ENCODE peak calls at places on chromosomes 7 and 10, in six cellular contexts. N is IMR-90; A is CD4-positive, alpha-beta T cell; H is fibroblast of the conjunctiva; D is glomerular endothelial cell; Z is GM12891. Y is an unnamed sample.

GRCh38 chr7:43594020-43594419 is 11.1 kb downstream of the STK17A start:
- DNase-seq in N (no peak), A (no peak), H (no peak), D (no peak), Z (no peak), Y (no peak)

GRCh38 chr7:98210513-98211220 is 572 bp upstream of the BHLHA15 start:
- DNase-seq in N (no peak), A (no peak), H (no peak), D (no peak), Z (no peak), Y (no peak)

GRCh38 chr7:135383525-135383924 is 126.4 kb downstream of the CNOT4 start:
- DNase-seq in N (no peak), A (no peak), H (no peak), D (no peak), Z (no peak), Y (no peak)

GRCh38 chr10:13820119-13820518 is 233.4 kb downstream of the PRPF18 start:
- DNase-seq in N (no peak), A (no peak), H (no peak), D (no peak), Z (no peak), Y (no peak)

GRCh38 chr10:29496341-29497162 is 138.2 kb downstream of the SVIL start:
- DNase-seq in N (peak), A (peak), H (peak), D (no peak), Z (peak), Y (peak)

GRCh38 chr7:53993205-53993604 is 549.0 kb upstream of the VSTM2A start:
- DNase-seq in N (no peak), A (no peak), H (no peak), D (no peak), Z (no peak), Y (no peak)

GRCh38 chr7:56009695-56010094 is 41.5 kb downstream of the PSPH start:
- DNase-seq in N (no peak), A (no peak), H (no peak), D (no peak), Z (no peak), Y (no peak)

GRCh38 chr7:76509931-76510877 is at the start of gene UPK3B:
- DNase-seq in N (no peak), A (no peak), H (no peak), D (no peak), Z (no peak), Y (no peak)

GRCh38 chr10:132691711-132692153 is 94.2 kb downstream of the NKX6-2 start:
- DNase-seq in N (no peak), A (no peak), H (no peak), D (no peak), Z (no peak), Y (no peak)

GRCh38 chr7:131544449-131545425 is 11.7 kb downstream of the PODXL start:
- DNase-seq in N (peak), A (no peak), H (no peak), D (no peak), Z (no peak), Y (no peak)

GRCh38 chr10:131882590-131883451 is 18.0 kb upstream of the PPP2R2D start:
- DNase-seq in N (no peak), A (no peak), H (no peak), D (no peak), Z (no peak), Y (no peak)

GRCh38 chr7:103048833-103049232 is 25.8 kb downstream of the FBXL13 start:
- DNase-seq in N (peak), A (no peak), H (no peak), D (no peak), Z (no peak), Y (no peak)

GRCh38 chr10:81915517-81915916 is 40.5 kb downstream of the NRG3 start:
- DNase-seq in N (no peak), A (no peak), H (no peak), D (no peak), Z (no peak), Y (no peak)

GRCh38 chr7:2759736-2760097 is 71.7 kb downstream of the AMZ1 start:
- DNase-seq in N (no peak), A (no peak), H (no peak), D (no peak), Z (no peak), Y (no peak)

GRCh38 chr7:111096997-111097396 is 6.1 kb downstream of the LRRN3 start:
- DNase-seq in N (no peak), A (no peak), H (no peak), D (no peak), Z (no peak), Y (no peak)

GRCh38 chr10:88642991-88643390 is 21.3 kb upstream of the LIPF start:
- DNase-seq in N (peak), A (no peak), H (no peak), D (no peak), Z (no peak), Y (no peak)

GRCh38 chr10:93403152-93403551 is 79.0 kb downstream of the MYOF start:
- DNase-seq in N (no peak), A (no peak), H (no peak), D (no peak), Z (no peak), Y (no peak)

GRCh38 chr10:49164587-49165188 is 23.5 kb downstream of the TMEM273 start:
- DNase-seq in N (peak), A (no peak), H (no peak), D (no peak), Z (peak), Y (no peak)

GRCh38 chr7:151946932-151947331 is 9.3 kb upstream of the GALNTL5 start:
- DNase-seq in N (no peak), A (no peak), H (no peak), D (no peak), Z (no peak), Y (no peak)

GRCh38 chr10:30831401-30831800 is 200.3 kb downstream of the ZNF438 start:
- DNase-seq in N (no peak), A (no peak), H (no peak), D (no peak), Z (no peak), Y (no peak)

GRCh38 chr7:7428806-7429205 is 106.9 kb downstream of the COL28A1 start:
- DNase-seq in N (peak), A (no peak), H (peak), D (no peak), Z (no peak), Y (no peak)

Y was measured in naive thymus-derived CD8-positive, alpha-beta T cell.